ENCODE peak calls at places on chromosomes 4 and X, in four cellular contexts. X, S, N and Q are unnamed samples. For H3K4me1, the result is how much of the 10 kb centered on the place peaks cover.

GRCh38 chr4:12852338-12853307 is 631.5 kb downstream of the RAB28 start:
- DNase-seq in S (peak), N (peak), X (no peak), Q (no peak)

GRCh38 chrX:99308302-99308701 is 1101.8 kb downstream of the PCDH19 start:
- DNase-seq in X (no peak), N (no peak), S (no peak), Q (no peak)

GRCh38 chr4:110107868-110108267 is 90.5 kb downstream of the ELOVL6 start:
- DNase-seq in X (no peak), S (no peak), N (no peak), Q (no peak)

GRCh38 chrX:26889574-26889973 is 573.6 kb downstream of the PPP4R3C start:
- DNase-seq in S (no peak), N (no peak), X (no peak), Q (no peak)

GRCh38 chr4:86508436-86508835 is 85.7 kb upstream of the PTPN13 start:
- DNase-seq in X (no peak), S (no peak), N (no peak), Q (no peak)

GRCh38 chr4:37830640-37831039 is 4.2 kb downstream of the PGM2 start:
- DNase-seq in X (no peak), N (peak), S (no peak), Q (no peak)

GRCh38 chrX:38006283-38006682 is at the start of gene SYTL5:
- DNase-seq in X (no peak), S (no peak), N (peak), Q (no peak)

GRCh38 chr4:164755432-164755831 is 1.5 kb downstream of the SMIM31 start:
- DNase-seq in X (no peak), S (no peak), N (no peak), Q (no peak)

GRCh38 chrX:73916931-73917657 is 354.1 kb downstream of the CHIC1 start:
- DNase-seq in N (peak), S (peak), X (no peak), Q (no peak)

GRCh38 chr4:41575665-41576064 is 37.7 kb downstream of the LIMCH1 start:
- DNase-seq in S (no peak), X (no peak), N (no peak), Q (no peak)

GRCh38 chr4:187417761-187418160 is 577.8 kb upstream of the ZFP42 start:
- DNase-seq in N (peak), S (no peak), X (no peak), Q (no peak)

GRCh38 chrX:122389005-122389404 is 795.1 kb upstream of the GRIA3 start:
- DNase-seq in N (no peak), S (no peak), X (no peak), Q (no peak)

GRCh38 chrX:140701480-140701879 is 8.1 kb upstream of the LINC00632 start:
- DNase-seq in S (no peak), N (no peak), X (no peak), Q (no peak)

GRCh38 chrX:54043084-54043483 is 1.2 kb downstream of the PHF8 start:
- DNase-seq in N (no peak), X (no peak), S (no peak), Q (no peak)

GRCh38 chr4:180560896-180561295 is 1682.3 kb upstream of the TENM3 start:
- DNase-seq in X (no peak), N (peak), S (no peak), Q (no peak)

GRCh38 chr4:118993329-118993728 is 104.7 kb downstream of the SYNPO2 start:
- DNase-seq in S (no peak), X (no peak), N (no peak), Q (no peak)
- H3K4me1 ChIP-seq in S (under half), X (half or more), N (under half), Q (under half)

GRCh38 chrX:108270280-108270679 is 167.9 kb downstream of the COL4A6 start:
- DNase-seq in S (no peak), X (no peak), N (peak), Q (no peak)
- H3K27ac ChIP-seq in S (no peak), X (no peak), N (peak), Q (no peak)

DNA sequence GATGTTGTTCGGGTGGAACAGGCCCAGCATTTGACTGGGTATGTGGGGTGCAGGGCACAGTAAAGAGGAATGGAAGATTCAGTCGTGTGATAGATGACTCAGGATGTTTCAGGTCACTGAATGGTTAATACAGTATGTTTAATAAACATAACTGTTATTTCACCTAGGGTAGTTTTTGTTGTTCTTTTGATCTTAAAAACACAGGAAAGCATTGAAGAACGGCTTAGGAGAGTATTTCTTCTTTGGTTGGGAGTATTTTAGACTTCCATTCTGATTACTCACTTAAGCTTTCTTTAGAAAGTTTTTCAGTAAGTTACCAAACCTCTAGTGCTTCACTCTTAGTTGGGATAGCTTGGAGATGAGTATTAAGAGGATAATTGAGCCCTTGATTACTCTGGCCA is 62.3 kb downstream of the STAG2 start:
- DNase-seq in X (no peak), N (peak), S (no peak), Q (no peak)
- H3K4me1 ChIP-seq in X (under half), N (under half), S (under half), Q (under half)

GRCh38 chr4:3437998-3438846 is 3.5 kb upstream of the HGFAC start:
- DNase-seq in S (no peak), X (peak), N (no peak), Q (no peak)
- H3K27ac ChIP-seq in S (no peak), X (no peak), N (no peak), Q (no peak)